ENCODE peak calls at places on chromosomes 5 and 9, in five cellular contexts. J is H1, U is IMR-90, W is neural progenitor cell, S is HepG2. I is an unnamed sample.

GRCh38 chr9:110276827-110277226 is 20.5 kb upstream of the TXN start:
- DNase-seq in J (no peak), U (no peak), W (no peak), S (no peak), I (no peak)

GRCh38 chr9:104260004-104260403 is 165.9 kb downstream of the SMC2 start:
- DNase-seq in J (no peak), U (no peak), W (no peak), S (no peak), I (no peak)

GRCh38 chr5:145971108-145971507 is 34.7 kb downstream of the SH3RF2 start:
- DNase-seq in J (no peak), U (no peak), W (no peak), S (no peak), I (no peak)

GRCh38 chr5:110738812-110739651 is at the start of gene SLC25A46:
- DNase-seq in J (peak; percentile 87), U (peak; percentile 84), W (peak; percentile 93), S (peak; percentile 86), I (peak; percentile 81)

GRCh38 chr5:55037816-55038379 is 13.8 kb downstream of the GZMK start:
- DNase-seq in J (no peak), U (no peak), W (no peak), S (no peak), I (no peak)

GRCh38 chr5:132462856-132463745 is 27.5 kb downstream of the IRF1 start:
- DNase-seq in J (no peak), U (no peak), W (no peak), S (no peak), I (no peak)

GRCh38 chr9:4905135-4905490 is 80.0 kb upstream of the JAK2 start:
- DNase-seq in J (no peak), U (no peak), W (no peak), S (no peak), I (no peak)

GRCh38 chr5:175422058-175422457 is 21.9 kb downstream of the DRD1 start:
- DNase-seq in J (no peak), U (no peak), W (no peak), S (no peak), I (no peak)

GRCh38 chr5:74579215-74579614 is 61.3 kb downstream of the ENC1 start:
- DNase-seq in J (no peak), U (no peak), W (no peak), S (no peak), I (peak; percentile 96)

GRCh38 chr9:120832766-120833165 is 10.0 kb downstream of the PSMD5 start:
- DNase-seq in J (no peak), U (peak; percentile 57), W (no peak), S (no peak), I (no peak)

GRCh38 chr9:120829650-120830049 is 13.1 kb downstream of the PSMD5 start:
- DNase-seq in J (no peak), U (no peak), W (no peak), S (no peak), I (no peak)

GRCh38 chr9:120830865-120831264 is 11.9 kb downstream of the PSMD5 start:
- DNase-seq in J (no peak), U (no peak), W (no peak), S (no peak), I (no peak)

GRCh38 chr9:120830151-120830550 is 12.6 kb downstream of the PSMD5 start:
- DNase-seq in J (no peak), U (peak; percentile 69), W (no peak), S (no peak), I (no peak)

GRCh38 chr9:120833311-120833710 is 9.4 kb downstream of the PSMD5 start:
- DNase-seq in J (no peak), U (no peak), W (no peak), S (no peak), I (no peak)
- H3K36me3 ChIP-seq in J (peaks cover 12% of the 10 kb centered on the region), U (peaks cover 22% of the 10 kb centered on the region), W (no peaks in the 10 kb centered on the region), S (peaks cover 4% of the 10 kb centered on the region), I (peaks cover 27% of the 10 kb centered on the region)

GRCh38 chr5:59773286-59773685 is 120.2 kb downstream of the PDE4D start:
- DNase-seq in J (no peak), U (no peak), W (no peak), S (no peak), I (peak; percentile 41)
- H3K4me2 ChIP-seq in J (no peak overlapping the region), U (no peak overlapping the region), W (no peak overlapping the region), S (no peak overlapping the region), I (no peak overlapping the region)

DNA sequence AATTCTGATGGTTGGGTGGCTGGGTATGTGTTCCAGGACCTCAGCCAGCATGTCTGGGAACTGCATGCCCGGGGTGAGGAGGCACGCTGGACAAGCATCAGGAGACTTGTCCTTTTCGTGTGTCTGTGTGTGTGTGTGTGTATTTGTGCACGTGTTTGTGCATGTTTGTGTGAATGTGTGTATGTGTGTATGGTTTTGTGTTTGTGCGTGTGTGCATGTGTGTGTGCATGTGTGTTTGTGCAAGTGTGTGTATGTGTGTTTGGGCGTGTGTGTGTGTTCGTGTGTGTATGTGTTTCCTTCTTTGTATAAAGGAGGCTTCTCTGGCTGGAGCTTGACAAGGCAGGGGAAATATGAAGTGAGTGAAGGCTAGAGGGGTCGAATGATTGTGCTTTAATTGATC is 491.5 kb downstream of the IRX1 start:
- DNase-seq in J (no peak), U (no peak), W (no peak), S (no peak), I (no peak)
- H3K4me3 ChIP-seq in J (no peak overlapping the region), U (no peak overlapping the region), W (no peak overlapping the region), S (no peak overlapping the region), I (no peak overlapping the region)

DNA sequence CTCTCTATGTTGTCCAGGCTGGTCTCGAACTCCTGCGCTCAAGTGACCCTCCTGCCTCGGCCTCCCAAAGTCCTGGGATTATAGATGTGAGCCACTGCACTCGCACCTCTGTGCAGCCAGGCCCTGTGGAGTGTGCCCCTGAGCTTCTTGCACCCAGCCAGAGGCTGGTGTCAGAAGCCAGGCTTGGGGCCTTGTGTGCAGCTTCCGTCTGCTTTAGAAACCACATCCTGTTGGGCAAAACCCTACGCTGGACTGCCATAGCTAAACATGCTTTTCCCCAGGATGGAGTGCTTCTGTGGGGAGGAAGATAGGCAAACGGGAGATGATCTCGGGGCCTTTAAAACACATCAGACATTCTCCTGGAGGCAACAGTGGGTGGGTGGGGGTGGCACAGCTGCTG is 40.1 kb downstream of the PRRT1B start:
- DNase-seq in J (no peak), U (peak; percentile 7), W (no peak), S (no peak), I (no peak)
- H3K36me3 ChIP-seq in J (peaks cover 2% of the 10 kb centered on the region), U (peaks cover 55% of the 10 kb centered on the region), W (no peaks in the 10 kb centered on the region), S (peaks cover 11% of the 10 kb centered on the region), I (peaks cover 3% of the 10 kb centered on the region)

GRCh38 chr5:311963-312362 is 9.6 kb upstream of the AHRR start:
- DNase-seq in J (no peak), U (no peak), W (no peak), S (no peak), I (no peak)

GRCh38 chr5:308672-309271 is 12.7 kb upstream of the AHRR start:
- DNase-seq in J (no peak), U (peak; percentile 19), W (peak; percentile 26), S (no peak), I (peak; percentile 47)

GRCh38 chr5:310516-310915 is 11.0 kb upstream of the AHRR start:
- DNase-seq in J (no peak), U (no peak), W (no peak), S (no peak), I (no peak)

GRCh38 chr5:312845-313244 is 8.7 kb upstream of the AHRR start:
- DNase-seq in J (no peak), U (no peak), W (no peak), S (no peak), I (no peak)

GRCh38 chr5:310941-311434 is 10.5 kb upstream of the AHRR start:
- DNase-seq in J (no peak), U (peak; percentile 65), W (no peak), S (no peak), I (peak; percentile 53)
- H3K4me2 ChIP-seq in J (no peak overlapping the region), U (no peak overlapping the region), W (no peak overlapping the region), S (no peak overlapping the region), I (peak overlapping the region; percentile 53)

GRCh38 chr5:88666761-88667186 is 216.2 kb downstream of the MEF2C start:
- DNase-seq in J (no peak), U (peak; percentile 15), W (peak; percentile 49), S (no peak), I (peak; percentile 81)

GRCh38 chr5:88664630-88665029 is 218.4 kb downstream of the MEF2C start:
- DNase-seq in J (no peak), U (no peak), W (peak; percentile 39), S (no peak), I (no peak)

GRCh38 chr5:88669314-88669713 is 213.7 kb downstream of the MEF2C start:
- DNase-seq in J (no peak), U (no peak), W (no peak), S (no peak), I (peak; percentile 71)

GRCh38 chr5:88665750-88666215 is 217.2 kb downstream of the MEF2C start:
- DNase-seq in J (no peak), U (no peak), W (peak; percentile 70), S (no peak), I (peak; percentile 74)

DNA sequence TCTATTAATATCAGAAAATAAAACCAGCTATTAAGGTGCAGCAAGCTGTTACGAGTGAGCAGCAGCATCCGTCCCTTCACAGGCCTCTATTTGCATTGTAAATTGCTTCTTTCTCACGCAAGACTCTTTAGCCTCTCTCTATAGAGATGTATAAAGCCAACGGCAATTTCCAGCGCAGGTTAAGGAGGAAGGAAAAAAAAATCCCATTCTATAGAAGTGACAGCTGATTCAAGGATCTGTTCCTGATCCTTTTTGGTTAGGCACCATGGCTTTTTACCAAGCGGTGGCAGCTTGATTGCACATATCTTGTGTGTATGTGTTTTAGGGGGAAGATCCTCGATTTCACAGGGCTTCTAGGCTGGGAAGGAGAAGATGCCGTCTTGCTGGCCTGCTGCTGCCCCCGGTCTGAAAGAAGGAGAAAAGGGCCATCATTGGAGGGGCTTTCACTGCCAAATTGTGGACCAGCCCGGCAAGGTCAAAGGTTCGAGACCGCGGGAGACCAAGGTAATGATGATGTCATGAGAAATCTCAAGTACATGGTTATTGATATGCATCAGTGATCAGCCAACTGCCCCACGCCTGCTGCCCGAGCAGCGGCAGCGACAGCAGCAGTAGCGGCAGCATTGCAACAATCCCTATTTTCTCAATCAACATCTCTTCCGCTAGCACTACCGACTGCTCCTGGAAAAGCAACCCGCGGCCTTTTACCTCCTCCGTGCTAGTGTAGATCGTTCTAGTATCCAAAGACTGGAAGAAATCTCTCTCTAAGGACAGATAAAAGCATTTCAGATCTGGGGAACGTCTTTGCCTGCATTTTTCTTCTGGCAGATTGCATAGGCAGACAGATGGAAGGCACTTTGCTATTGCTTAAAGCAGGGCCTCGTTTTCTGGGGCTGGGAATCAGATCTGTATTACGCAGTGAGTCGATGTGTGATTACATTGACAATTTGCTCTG is 215.5 kb downstream of the MEF2C start:
- DNase-seq in J (no peak), U (no peak), W (peak; percentile 58), S (no peak), I (no peak)
- H3K4me3 ChIP-seq in J (peak overlapping the region; percentile 17), U (peak overlapping the region; percentile 52), W (no peak overlapping the region), S (peak overlapping the region; percentile 61), I (peak overlapping the region; percentile 69)

GRCh38 chr5:178208540-178209227 is 4.4 kb downstream of the HNRNPAB start:
- DNase-seq in J (no peak), U (no peak), W (no peak), S (no peak), I (no peak)
- H3K36me3 ChIP-seq in J (peaks cover 57% of the 10 kb centered on the region), U (peaks cover 68% of the 10 kb centered on the region), W (peaks cover 17% of the 10 kb centered on the region), S (peaks cover 19% of the 10 kb centered on the region), I (peaks cover 76% of the 10 kb centered on the region)

I was measured in astrocyte.